ENCODE peak calls at places on chromosomes 16 and 17, in eight cellular contexts. A, D, H, Q, O, E, N and F are unnamed samples.

GRCh38 chr17:47804461-47804860 is 17.1 kb downstream of the OSBPL7 start:
- DNase-seq in N (no peak), A (no peak), Q (no peak), E (no peak), O (no peak), D (no peak), H (no peak), F (no peak)

GRCh38 chr17:80872011-80872929 is 119.4 kb upstream of the CHMP6 start:
- DNase-seq in E (no peak), A (no peak), O (no peak), D (no peak), Q (peak), H (no peak), N (no peak), F (no peak)

GRCh38 chr16:46918905-46919792 is 35.0 kb downstream of the GPT2 start:
- DNase-seq in A (no peak), D (no peak), O (no peak), H (no peak), E (peak), N (no peak), Q (no peak), F (peak)

GRCh38 chr17:36544049-36544319 is 735 bp upstream of the GGNBP2 start:
- DNase-seq in D (no peak), A (peak), H (peak), Q (no peak), E (no peak), O (peak), N (peak), F (peak)

GRCh38 chr16:13110124-13110796 is 208.9 kb downstream of the SHISA9 start:
- DNase-seq in E (peak), D (no peak), A (no peak), Q (peak), H (peak), N (peak), O (no peak), F (no peak)

GRCh38 chr17:12985431-12986285 is 32.2 kb downstream of the ELAC2 start:
- DNase-seq in H (peak), A (no peak), E (no peak), D (no peak), O (no peak), Q (no peak), N (peak), F (no peak)

GRCh38 chr16:27482397-27483082 is 67.2 kb downstream of the GTF3C1 start:
- DNase-seq in D (no peak), A (no peak), E (no peak), H (no peak), N (no peak), Q (no peak), O (no peak), F (no peak)

GRCh38 chr16:70250748-70251650 is 741 bp downstream of the EXOSC6 start:
- DNase-seq in O (peak), A (peak), H (peak), N (no peak), Q (peak), D (no peak), E (peak), F (peak)

GRCh38 chr17:83148317-83149044 is 69.1 kb downstream of the METRNL start:
- DNase-seq in A (no peak), O (no peak), Q (no peak), E (peak), D (no peak), N (no peak), H (no peak), F (no peak)

DNA sequence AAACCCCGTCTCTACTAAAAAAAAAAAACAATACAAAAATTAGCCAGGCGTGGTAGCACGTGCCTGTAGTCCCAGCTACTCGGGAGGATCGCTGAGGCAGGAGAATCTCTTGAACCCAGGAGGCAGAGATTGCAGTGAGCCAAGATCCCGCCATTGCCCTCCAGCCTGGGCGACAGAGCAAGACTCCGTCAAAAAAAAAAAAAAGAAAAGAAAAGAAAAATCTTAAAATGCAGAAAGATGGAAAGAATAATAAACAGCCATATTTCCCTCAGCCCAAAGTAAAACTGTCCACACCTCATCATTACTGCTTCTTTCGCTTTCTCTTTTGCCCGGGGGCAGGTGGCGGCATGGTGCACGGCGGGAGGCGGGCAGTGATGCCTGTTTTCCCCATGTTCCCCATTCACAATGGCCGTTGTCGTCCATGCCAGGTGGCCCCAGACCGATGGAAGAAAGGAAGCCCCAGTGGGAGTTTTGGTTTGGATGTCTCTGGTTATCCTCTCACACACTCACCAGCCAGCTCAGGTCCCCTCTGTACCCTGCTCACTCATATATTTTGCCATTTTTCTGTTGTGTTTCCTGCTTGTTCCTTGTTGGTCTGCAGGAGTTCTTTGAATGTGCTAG is 37.0 kb upstream of the PEMT start:
- DNase-seq in O (peak), N (no peak), E (no peak), D (no peak), Q (peak), H (no peak), A (no peak), F (peak)
- H3K4me3 ChIP-seq in O (peak), N (no peak), E (no peak), D (no peak), Q (no peak), H (no peak), A (no peak), F (peak)

GRCh38 chr16:77555781-77556180 is 120.9 kb upstream of the ADAMTS18 start:
- DNase-seq in E (no peak), O (no peak), A (no peak), D (no peak), N (no peak), Q (no peak), H (no peak), F (no peak)
- H3K4me3 ChIP-seq in E (no peak), O (no peak), A (no peak), D (no peak), N (peak), Q (no peak), H (no peak), F (no peak)

GRCh38 chr16:89565256-89565505 is 4.7 kb downstream of the RPL13 start:
- DNase-seq in O (peak), H (no peak), D (no peak), E (no peak), Q (peak), N (no peak), A (peak), F (no peak)
- H3K4me3 ChIP-seq in O (no peak), H (no peak), D (no peak), E (no peak), Q (peak), N (no peak), A (no peak), F (no peak)

GRCh38 chr16:11560701-11561439 is 25.8 kb downstream of the LITAF start:
- DNase-seq in N (no peak), E (no peak), D (peak), O (no peak), A (no peak), Q (peak), H (peak), F (no peak)
- H3K4me3 ChIP-seq in N (no peak), E (no peak), D (no peak), O (no peak), A (no peak), Q (no peak), H (no peak), F (no peak)

DNA sequence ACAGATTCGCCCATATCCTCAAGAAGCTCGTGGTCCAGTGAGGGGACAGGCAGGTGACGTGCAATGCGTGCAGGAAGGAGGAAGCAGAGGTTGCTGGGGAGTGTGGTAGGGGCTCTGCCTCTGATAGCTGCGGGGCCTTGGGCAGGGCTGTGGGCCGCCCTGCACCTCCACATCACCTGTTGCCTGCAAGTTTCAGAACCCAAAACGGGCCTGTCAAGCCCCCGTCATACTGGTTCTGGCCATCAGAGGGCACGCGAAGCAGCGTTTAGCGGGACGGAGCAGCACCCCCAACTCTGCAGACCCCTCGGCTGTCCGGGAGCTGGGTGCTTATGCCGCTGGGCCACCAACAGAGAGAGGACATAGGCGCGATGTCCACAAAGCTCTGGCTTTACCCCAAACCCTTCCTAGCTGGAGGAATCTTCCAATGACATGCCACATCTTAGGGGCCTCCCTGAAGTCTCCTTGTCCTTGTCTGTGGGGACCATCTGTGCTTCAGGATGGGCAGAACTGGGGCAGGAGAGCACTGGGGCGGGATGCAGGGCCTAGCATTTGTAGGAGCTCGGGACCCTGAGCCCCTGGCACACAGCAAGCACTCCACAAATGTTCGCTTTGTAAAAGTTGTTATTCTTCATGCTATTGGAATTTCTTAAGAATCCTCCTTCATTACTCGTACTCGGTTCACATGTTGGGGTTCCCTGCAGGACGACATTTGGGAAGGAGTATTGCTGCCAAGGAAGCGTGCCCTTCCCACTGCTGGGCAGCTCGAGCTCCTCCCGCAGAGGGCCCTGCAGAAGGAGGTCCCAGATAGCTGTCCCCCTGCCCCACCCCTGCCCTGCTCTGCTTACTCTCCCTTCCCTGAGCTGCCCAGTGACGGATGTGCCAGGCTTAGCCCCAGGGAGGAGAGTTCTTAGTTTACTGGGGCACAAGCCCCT is 64.3 kb downstream of the CNGB1 start:
- DNase-seq in A (no peak), D (no peak), Q (peak), N (no peak), O (no peak), E (no peak), H (no peak), F (peak)
- H3K4me3 ChIP-seq in A (no peak), D (no peak), Q (no peak), N (no peak), O (no peak), E (no peak), H (no peak), F (no peak)

GRCh38 chr16:2467301-2468141 is 3.6 kb upstream of the NTN3 start:
- DNase-seq in D (peak), Q (peak), H (peak), N (peak), A (peak), E (peak), O (no peak), F (peak)

GRCh38 chr16:2469399-2470233 is 1.5 kb upstream of the NTN3 start:
- DNase-seq in D (no peak), A (peak), Q (peak), E (no peak), O (no peak), N (no peak), H (no peak), F (no peak)

GRCh38 chr16:2466667-2467300 is 4.3 kb upstream of the NTN3 start:
- DNase-seq in O (no peak), D (no peak), H (no peak), E (no peak), Q (peak), A (peak), N (no peak), F (no peak)

GRCh38 chr16:2468725-2469398 is 2.2 kb upstream of the NTN3 start:
- DNase-seq in O (no peak), N (no peak), E (no peak), A (peak), H (no peak), D (no peak), Q (peak), F (peak)

DNA sequence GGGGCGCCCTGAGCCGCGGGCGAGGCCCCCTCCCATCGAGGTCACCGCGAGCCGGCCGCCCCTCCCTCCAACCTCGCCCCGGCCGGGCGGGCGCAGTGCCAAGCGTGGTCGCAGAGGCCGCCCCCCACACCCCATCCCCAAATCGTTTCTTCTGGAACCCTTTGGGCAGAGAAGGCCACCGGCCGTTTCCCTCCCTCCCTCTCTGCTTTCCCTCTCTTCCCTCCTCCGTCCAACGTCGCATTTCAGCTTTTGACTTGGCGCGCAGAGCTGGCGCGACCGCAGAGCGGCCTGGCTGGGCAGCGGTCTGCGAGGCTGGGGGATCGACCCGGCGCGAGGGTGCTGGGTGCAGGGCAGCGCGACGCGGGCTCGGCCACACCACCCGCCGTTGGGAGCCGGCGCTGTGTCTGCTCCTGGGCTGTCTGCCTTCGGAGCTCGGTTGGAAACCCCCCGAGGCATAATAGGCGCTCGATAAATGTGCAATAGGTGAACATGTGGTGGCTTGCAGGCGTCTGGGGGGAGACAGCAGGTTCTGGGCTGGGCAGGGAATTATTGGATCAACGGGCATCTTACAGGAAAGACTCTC is 2.9 kb upstream of the NTN3 start:
- DNase-seq in Q (peak), E (no peak), O (no peak), H (no peak), D (no peak), A (peak), N (no peak), F (peak)
- H3K4me3 ChIP-seq in Q (peak), E (no peak), O (peak), H (peak), D (peak), A (peak), N (peak), F (peak)

GRCh38 chr16:21664801-21665492 is 1.2 kb downstream of the OTOA start:
- DNase-seq in A (no peak), D (no peak), Q (no peak), H (no peak), O (no peak), N (no peak), E (no peak), F (no peak)

GRCh38 chr16:21659124-21659523 is 4.6 kb upstream of the OTOA start:
- DNase-seq in D (no peak), E (no peak), H (no peak), Q (no peak), A (no peak), N (no peak), O (no peak), F (no peak)

GRCh38 chr16:21666772-21667171 is 3.0 kb downstream of the OTOA start:
- DNase-seq in O (no peak), E (no peak), D (no peak), Q (peak), A (no peak), N (no peak), H (no peak), F (no peak)

GRCh38 chr16:21667575-21667974 is 3.8 kb downstream of the OTOA start:
- DNase-seq in A (no peak), N (no peak), Q (no peak), D (no peak), H (no peak), O (no peak), E (no peak), F (no peak)

GRCh38 chr16:21663889-21664647 is at the start of gene OTOA:
- DNase-seq in O (no peak), N (no peak), A (no peak), Q (peak), D (no peak), E (no peak), H (no peak), F (no peak)
- H3K4me3 ChIP-seq in O (no peak), N (peak), A (no peak), Q (peak), D (no peak), E (no peak), H (no peak), F (no peak)

DNA sequence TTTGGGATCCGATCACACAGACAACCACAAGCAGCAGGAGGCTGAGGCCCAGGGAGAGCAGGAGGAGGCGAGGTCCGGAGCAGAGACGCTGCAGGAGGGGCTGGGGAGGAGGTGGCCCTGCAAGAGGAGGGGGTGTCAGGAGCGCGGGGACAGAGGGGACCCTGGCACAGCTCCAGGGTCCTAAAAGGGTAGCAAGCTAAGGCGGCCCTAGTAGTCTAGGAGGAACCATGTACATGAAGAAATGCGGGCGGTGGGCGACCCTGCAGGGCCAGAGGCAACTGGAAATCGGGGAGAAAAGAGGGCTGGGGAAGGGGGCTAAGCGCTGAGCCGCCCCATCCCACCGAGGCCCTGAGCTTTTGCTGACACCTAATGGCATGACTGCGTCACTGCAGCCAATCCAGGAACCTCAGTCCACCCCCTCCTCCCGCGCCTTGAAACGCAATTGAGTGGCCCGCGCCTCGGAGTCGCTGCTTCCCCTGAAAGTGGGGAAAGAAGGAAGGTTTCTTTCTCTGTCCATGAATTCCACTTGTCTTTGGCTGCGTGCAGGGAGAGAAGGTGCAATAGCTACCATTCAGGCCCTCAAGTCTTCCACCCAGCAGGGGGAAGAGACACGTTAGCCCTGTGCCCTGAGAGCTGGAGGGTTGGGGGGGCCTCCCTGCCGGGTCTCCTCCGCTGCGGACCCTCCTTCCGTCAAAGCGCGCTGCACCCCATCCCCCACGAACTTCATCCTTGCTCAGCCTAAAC is 1.8 kb downstream of the ASGR1 start:
- DNase-seq in Q (peak), O (peak), E (peak), A (peak), D (peak), N (peak), H (peak), F (peak)
- H3K4me3 ChIP-seq in Q (peak), O (no peak), E (no peak), A (peak), D (no peak), N (peak), H (peak), F (no peak)

GRCh38 chr17:72121164-72122001 is 563 bp downstream of the SOX9 start:
- DNase-seq in D (no peak), A (no peak), N (no peak), E (peak), O (no peak), Q (peak), H (peak), F (peak)

GRCh38 chr17:72122668-72123495 is 2.1 kb downstream of the SOX9 start:
- DNase-seq in N (no peak), Q (peak), H (peak), D (no peak), O (peak), A (no peak), E (peak), F (peak)

GRCh38 chr17:72120878-72121163 is at the start of gene SOX9:
- DNase-seq in E (peak), N (peak), O (peak), D (peak), H (peak), Q (peak), A (no peak), F (peak)

GRCh38 chr17:72122336-72122667 is 1.5 kb downstream of the SOX9 start:
- DNase-seq in A (no peak), O (no peak), N (no peak), Q (no peak), H (no peak), D (no peak), E (no peak), F (no peak)

GRCh38 chr17:72122002-72122310 is 1.1 kb downstream of the SOX9 start:
- DNase-seq in Q (no peak), D (no peak), E (no peak), N (no peak), O (no peak), H (no peak), A (no peak), F (peak)
- H3K4me3 ChIP-seq in Q (peak), D (peak), E (peak), N (peak), O (peak), H (peak), A (no peak), F (peak)